ENCODE peak calls at places on chromosomes 6 and 20, in six cellular contexts. Z is esophagus squamous epithelium, T is fibroblast of lung, J is lung, S is fibroblast of villous mesenchyme, C is brain microvascular endothelial cell. P is an unnamed sample.

GRCh38 chr6:34912715-34913464 is 23.8 kb downstream of the ANKS1A start:
- DNase-seq in C (peak), Z (no peak), S (peak), T (peak), J (no peak), P (no peak)

GRCh38 chr6:133837801-133838349 is 51.0 kb upstream of the TCF21 start:
- DNase-seq in C (peak), Z (no peak), T (no peak), S (no peak), J (peak), P (peak)

GRCh38 chr6:167130008-167130677 is 7.2 kb downstream of the CCR6 start:
- DNase-seq in T (no peak), Z (no peak), S (no peak), C (no peak), J (no peak), P (no peak)

GRCh38 chr20:43438578-43439316 is 18.9 kb upstream of the SRSF6 start:
- DNase-seq in Z (no peak), C (no peak), S (no peak), J (no peak), T (no peak), P (peak)

GRCh38 chr20:35515949-35516645 is 13.4 kb downstream of the C20orf173 start:
- DNase-seq in C (peak), Z (no peak), S (peak), T (peak), J (no peak), P (peak)

GRCh38 chr6:87756858-87757257 is 54.8 kb upstream of the AKIRIN2 start:
- DNase-seq in S (peak), T (peak), J (peak), C (peak), Z (no peak), P (no peak)

GRCh38 chr6:49666480-49666879 is 29.8 kb upstream of the RHAG start:
- DNase-seq in T (no peak), J (no peak), Z (no peak), S (no peak), C (no peak), P (no peak)

GRCh38 chr6:15025416-15025815 is 220.5 kb upstream of the JARID2 start:
- DNase-seq in Z (no peak), T (no peak), J (no peak), S (peak), C (no peak), P (no peak)

GRCh38 chr20:19074828-19075516 is 137.5 kb upstream of the SLC24A3 start:
- DNase-seq in T (no peak), S (no peak), C (no peak), Z (no peak), J (peak), P (no peak)

GRCh38 chr6:30763618-30764489 is 19.5 kb upstream of the IER3 start:
- DNase-seq in Z (no peak), T (no peak), C (peak), S (no peak), J (no peak), P (no peak)

GRCh38 chr20:1983311-1983710 is 10.5 kb downstream of the PDYN start:
- DNase-seq in S (no peak), Z (no peak), T (no peak), C (no peak), J (no peak), P (no peak)

GRCh38 chr6:140271759-140272377 is 897.4 kb upstream of the CITED2 start:
- DNase-seq in J (no peak), C (no peak), S (no peak), T (no peak), Z (no peak), P (no peak)

GRCh38 chr20:4951299-4951698 is 50.0 kb downstream of the SLC23A2 start:
- DNase-seq in J (no peak), T (peak), S (peak), Z (no peak), C (peak), P (peak)

GRCh38 chr6:41728073-41728936 is 7.1 kb downstream of the TFEB start:
- DNase-seq in C (no peak), S (no peak), Z (no peak), J (no peak), T (no peak), P (no peak)

GRCh38 chr6:169800116-169800667 is 48.8 kb downstream of the ERMARD start:
- DNase-seq in S (no peak), C (no peak), Z (no peak), J (no peak), T (peak), P (no peak)

GRCh38 chr6:166244353-166245045 is 63.7 kb downstream of the PRR18 start:
- DNase-seq in T (no peak), Z (no peak), S (no peak), J (no peak), C (no peak), P (no peak)

GRCh38 chr6:3696525-3696924 is 55.0 kb downstream of the PXDC1 start:
- DNase-seq in S (peak), Z (no peak), J (no peak), T (peak), C (no peak), P (no peak)

GRCh38 chr20:25082498-25082873 is 545 bp upstream of the VSX1 start:
- DNase-seq in C (no peak), S (no peak), Z (no peak), T (no peak), J (no peak), P (no peak)

GRCh38 chr6:31125586-31126363 is 5.5 kb upstream of the CDSN start:
- DNase-seq in C (peak), J (no peak), T (no peak), S (peak), Z (no peak), P (no peak)

GRCh38 chr6:30461055-30461454 is 28.3 kb upstream of the HLA-E start:
- DNase-seq in T (no peak), Z (no peak), S (no peak), C (no peak), J (no peak), P (no peak)

GRCh38 chr20:62235001-62235776 is 3.1 kb upstream of the OSBPL2 start:
- DNase-seq in T (no peak), C (no peak), Z (no peak), S (no peak), J (no peak), P (no peak)

GRCh38 chr20:35616465-35617396 is 1.1 kb downstream of the SPAG4 start:
- DNase-seq in J (peak), S (peak), Z (peak), T (peak), C (peak), P (peak)

GRCh38 chr20:45138451-45139300 is 14.4 kb upstream of the WFDC12 start:
- DNase-seq in J (peak), C (no peak), T (no peak), Z (no peak), S (peak), P (peak)

GRCh38 chr6:2531426-2532208 is 219.1 kb downstream of the MYLK4 start:
- DNase-seq in C (peak), J (no peak), S (peak), Z (no peak), T (peak), P (no peak)

GRCh38 chr20:52490715-52491430 is 299.3 kb upstream of the ZFP64 start:
- DNase-seq in Z (no peak), J (no peak), C (peak), T (peak), S (peak), P (no peak)

GRCh38 chr6:33271098-33271607 is 523 bp downstream of the VPS52 start:
- DNase-seq in C (no peak), T (peak), J (no peak), Z (no peak), S (no peak), P (no peak)

GRCh38 chr6:84508981-84509380 is 255.4 kb downstream of the TBX18 start:
- DNase-seq in C (peak), T (no peak), S (peak), J (no peak), Z (no peak), P (no peak)

GRCh38 chr6:152229330-152229729 is 407.8 kb downstream of the SYNE1 start:
- DNase-seq in C (no peak), Z (no peak), J (no peak), T (no peak), S (no peak), P (no peak)

GRCh38 chr20:2692036-2692885 is at the start of gene EBF4:
- DNase-seq in C (no peak), S (peak), J (no peak), T (peak), Z (no peak), P (peak)

GRCh38 chr6:108501559-108501958 is 59.2 kb upstream of the FOXO3 start:
- DNase-seq in C (peak), J (no peak), S (no peak), T (peak), Z (no peak), P (no peak)

GRCh38 chr20:56987992-56988391 is 278.4 kb downstream of the BMP7 start:
- DNase-seq in J (no peak), C (peak), S (peak), T (no peak), Z (no peak), P (no peak)

GRCh38 chr20:44683263-44684046 is 31.7 kb upstream of the CCN5 start:
- DNase-seq in C (no peak), Z (no peak), J (no peak), S (peak), T (no peak), P (no peak)

GRCh38 chr6:112665114-112665513 is 318.0 kb downstream of the RFPL4B start:
- DNase-seq in C (peak), T (peak), Z (no peak), J (no peak), S (no peak), P (no peak)

GRCh38 chr6:136550045-136550329 is 235 bp downstream of the MAP7 start:
- DNase-seq in Z (no peak), T (no peak), J (no peak), S (no peak), C (no peak), P (no peak)

GRCh38 chr6:144283781-144284473 is 1.2 kb upstream of the UTRN start:
- DNase-seq in S (peak), T (peak), J (peak), C (peak), Z (no peak), P (no peak)

DNA sequence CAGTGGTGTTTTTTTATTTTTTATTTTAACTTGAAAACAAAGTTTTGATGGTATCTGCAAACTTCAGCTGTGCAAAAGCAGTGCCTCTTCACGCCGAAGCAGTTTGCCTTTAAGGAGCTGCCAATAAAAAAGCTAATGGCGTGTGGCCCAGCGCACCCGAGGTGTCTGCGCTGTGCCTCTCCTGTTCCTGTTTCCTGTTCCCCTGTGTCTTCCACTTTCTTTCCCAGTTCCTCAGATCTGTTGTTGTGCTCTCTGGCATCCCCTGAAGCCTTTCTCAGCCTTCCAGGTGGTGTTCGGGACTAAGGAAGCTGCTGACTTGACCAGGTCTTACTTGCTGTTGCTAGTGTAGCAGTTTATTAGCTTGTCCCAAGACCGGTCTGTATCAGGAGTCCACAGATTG is 178.5 kb downstream of the TMEM242 start:
- DNase-seq in T (no peak), C (no peak), S (peak), Z (no peak), J (no peak), P (no peak)
- H3K4me3 ChIP-seq in T (no peak), C (no peak), S (no peak), Z (no peak), J (no peak), P (no peak)

DNA sequence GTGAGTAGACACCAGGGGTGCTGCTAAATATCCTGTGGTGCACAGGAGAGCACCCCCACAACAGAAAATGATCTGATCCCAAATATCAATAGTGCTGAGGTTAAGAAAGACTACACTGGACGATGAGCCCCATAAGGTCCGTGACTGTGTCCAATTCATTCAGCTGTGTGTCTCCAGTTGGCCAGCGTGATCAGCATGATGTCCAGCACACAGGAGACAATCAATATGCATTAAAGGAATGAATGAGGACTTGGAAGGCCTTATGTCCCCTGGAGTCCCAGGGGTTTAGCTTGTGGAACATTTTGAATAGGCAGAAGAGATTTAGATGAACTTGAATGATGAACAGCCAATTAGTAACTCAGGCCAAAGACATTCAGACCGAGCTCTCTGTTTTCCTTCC is 6.3 kb downstream of the PPP1R16B start:
- DNase-seq in T (no peak), Z (no peak), S (no peak), J (no peak), C (no peak), P (no peak)
- H3K4me3 ChIP-seq in T (no peak), Z (no peak), S (no peak), J (no peak), C (no peak), P (no peak)

DNA sequence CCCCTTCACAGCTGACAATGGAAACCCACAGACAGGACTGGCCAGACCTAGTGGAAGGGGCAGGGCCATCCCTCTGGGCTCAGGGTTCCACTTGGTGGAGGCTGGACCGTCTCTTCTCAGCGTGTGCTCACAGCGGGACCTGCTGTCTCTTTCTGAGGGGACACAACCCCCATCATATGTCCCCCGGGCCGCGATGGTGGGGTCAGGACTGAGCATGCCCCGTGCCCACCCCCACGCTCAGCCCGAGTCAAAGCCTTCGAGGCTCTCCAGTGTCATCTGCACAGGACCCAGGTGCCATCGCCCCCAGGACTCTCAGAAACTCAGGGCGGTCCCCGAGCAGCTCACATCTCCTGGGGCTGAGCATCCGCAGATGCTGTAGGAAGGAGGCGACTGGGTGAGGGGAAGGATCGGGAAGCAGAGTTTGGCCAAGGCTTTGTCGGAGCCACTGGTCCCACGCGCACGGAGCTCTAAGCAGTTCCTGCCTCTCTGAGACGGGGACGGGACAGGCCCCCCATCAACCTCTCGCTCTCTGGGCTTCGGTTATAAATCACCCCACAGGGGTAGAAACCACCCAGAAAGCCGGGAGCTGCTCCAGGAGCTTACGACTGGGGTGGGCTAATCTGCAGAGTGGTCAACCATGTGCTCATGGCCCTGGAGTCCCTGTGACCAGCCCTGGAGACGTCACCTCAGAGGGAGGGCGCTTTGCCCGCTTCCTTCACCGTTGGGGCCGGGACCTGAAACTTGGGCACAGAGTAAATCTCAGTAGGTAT is 183.4 kb upstream of the SULF2 start:
- DNase-seq in C (no peak), S (no peak), J (no peak), T (no peak), Z (no peak), P (no peak)
- H3K4me3 ChIP-seq in C (no peak), S (no peak), J (no peak), T (no peak), Z (no peak), P (no peak)

GRCh38 chr6:64010646-64011045 is 375.0 kb downstream of the PHF3 start:
- DNase-seq in C (no peak), Z (no peak), J (no peak), S (no peak), T (no peak), P (no peak)

GRCh38 chr6:64014581-64014980 is 379.0 kb downstream of the PHF3 start:
- DNase-seq in Z (no peak), J (no peak), S (no peak), T (no peak), C (no peak), P (no peak)

GRCh38 chr6:64012351-64013060 is 376.9 kb downstream of the PHF3 start:
- DNase-seq in Z (no peak), J (no peak), T (peak), C (peak), S (peak), P (no peak)

GRCh38 chr6:64010010-64010409 is 374.4 kb downstream of the PHF3 start:
- DNase-seq in S (no peak), J (no peak), T (no peak), C (no peak), Z (no peak), P (no peak)

DNA sequence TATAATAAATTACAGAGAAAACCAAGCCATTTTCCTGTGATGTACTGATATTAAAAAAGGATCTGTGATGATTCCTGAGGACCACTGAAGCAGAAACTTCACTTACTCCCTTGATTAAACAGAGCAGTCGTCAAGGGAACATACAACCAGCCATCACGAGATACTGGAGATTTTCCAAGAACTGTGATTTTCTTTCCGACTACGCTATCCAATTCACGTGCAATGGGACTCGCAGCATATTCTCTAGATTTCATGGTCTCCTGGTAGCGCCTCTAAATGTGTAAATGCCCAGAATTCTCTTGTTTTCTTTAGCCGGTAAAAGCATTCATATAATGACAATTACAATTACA is 377.4 kb downstream of the PHF3 start:
- DNase-seq in J (no peak), C (no peak), T (peak), Z (no peak), S (no peak), P (no peak)
- H3K4me3 ChIP-seq in J (no peak), C (no peak), T (no peak), Z (no peak), S (no peak), P (no peak)

GRCh38 chr20:23049201-23049932 is at the start of gene THBD:
- DNase-seq in Z (no peak), J (peak), S (peak), C (peak), T (peak), P (peak)
- H3K4me3 ChIP-seq in Z (peak), J (peak), S (peak), C (peak), T (peak), P (peak)

DNA sequence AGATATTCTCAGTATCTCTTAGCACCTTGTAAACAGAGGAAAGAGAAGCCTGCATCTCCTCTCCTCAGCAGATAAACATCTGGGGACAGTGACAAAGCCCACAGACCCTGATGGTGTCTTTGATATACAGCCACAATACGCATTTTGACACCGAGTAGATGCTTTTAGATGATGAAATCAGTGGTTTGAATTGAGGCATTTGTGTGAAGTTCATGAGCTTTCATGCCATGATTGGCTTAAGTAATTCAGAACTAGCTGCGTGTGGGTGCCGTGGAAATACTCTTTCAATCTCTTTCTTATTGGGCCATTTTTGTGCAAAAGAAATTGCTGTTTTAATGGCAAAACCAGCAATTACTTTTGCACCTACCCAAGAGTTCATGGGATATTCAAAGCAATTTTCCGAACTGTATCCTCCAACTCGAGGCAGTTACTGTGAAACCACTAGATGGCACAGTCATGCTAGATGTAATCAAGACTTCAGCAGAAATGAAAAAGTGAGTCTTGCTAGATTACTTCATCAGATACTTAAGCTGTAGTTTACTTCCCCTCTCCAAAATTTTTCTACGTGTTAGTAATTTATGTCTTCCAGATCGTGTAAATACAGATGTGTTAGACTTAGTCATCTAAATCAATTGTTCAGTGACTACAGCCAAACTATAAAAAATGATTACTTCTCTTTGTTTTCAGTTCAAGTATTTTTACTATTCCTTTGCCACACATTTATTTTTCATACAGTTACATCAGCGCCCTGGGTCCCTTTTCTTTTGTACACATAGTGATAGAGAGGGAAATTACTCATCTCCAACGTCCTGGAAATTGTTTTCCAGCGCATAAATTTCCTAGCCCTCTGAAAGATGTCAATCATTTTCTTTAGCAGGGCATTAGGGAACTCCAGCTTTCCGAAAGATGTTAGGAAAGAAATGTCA is 49.4 kb downstream of the IYD start:
- DNase-seq in Z (no peak), C (peak), S (peak), J (no peak), T (peak), P (peak)
- H3K4me3 ChIP-seq in Z (peak), C (peak), S (peak), J (no peak), T (peak), P (peak)

GRCh38 chr6:6317386-6317785 is 3.1 kb downstream of the F13A1 start:
- DNase-seq in T (no peak), S (no peak), Z (no peak), C (no peak), J (no peak), P (no peak)

GRCh38 chr6:6323352-6323751 is 2.9 kb upstream of the F13A1 start:
- DNase-seq in S (no peak), Z (no peak), J (no peak), T (no peak), C (no peak), P (no peak)

GRCh38 chr6:6317825-6318733 is 2.4 kb downstream of the F13A1 start:
- DNase-seq in S (no peak), C (no peak), Z (no peak), T (no peak), J (no peak), P (no peak)

GRCh38 chr6:6320901-6321300 is 439 bp upstream of the F13A1 start:
- DNase-seq in Z (no peak), T (no peak), J (no peak), S (no peak), C (no peak), P (no peak)

GRCh38 chr6:6319947-6320811 is at the start of gene F13A1:
- DNase-seq in Z (no peak), T (no peak), J (no peak), S (no peak), C (no peak), P (peak)
- H3K4me3 ChIP-seq in Z (peak), T (no peak), J (peak), S (no peak), C (no peak), P (peak)

GRCh38 chr6:79627422-79627821 is 3.7 kb upstream of the SH3BGRL2 start:
- DNase-seq in T (no peak), C (no peak), S (no peak), Z (no peak), J (no peak), P (no peak)
- H3K4me3 ChIP-seq in T (no peak), C (no peak), S (no peak), Z (no peak), J (no peak), P (no peak)

P was measured in adrenal gland.